ENCODE peak calls at places on chromosomes 11 and 22, in eight cellular contexts. O, P, X, J, V, A, F and B are unnamed samples.

GRCh38 chr22:37103151-37103550 is 6.4 kb downstream of the TMPRSS6 start:
- DNase-seq in O (no peak), P (no peak), X (no peak), J (no peak), V (no peak), A (no peak), F (no peak), B (no peak)

GRCh38 chr11:108009497-108010360 is 1.0 kb downstream of the CUL5 start:
- DNase-seq in O (peak), P (no peak), X (peak), J (no peak), V (no peak), A (no peak), F (no peak), B (no peak)

GRCh38 chr11:68574308-68574707 is 110.0 kb upstream of the GAL start:
- DNase-seq in O (no peak), P (no peak), X (peak), J (no peak), V (no peak), A (no peak), F (no peak), B (no peak)

GRCh38 chr22:35582861-35583670 is 34.1 kb downstream of the MB start:
- DNase-seq in O (peak), P (no peak), X (peak), J (peak), V (no peak), A (peak), F (peak), B (peak)

GRCh38 chr22:16914006-16914405 is 88.8 kb upstream of the XKR3 start:
- DNase-seq in O (no peak), P (no peak), X (no peak), J (no peak), V (no peak), A (no peak), F (peak), B (no peak)

GRCh38 chr11:102771351-102771750 is 9.1 kb downstream of the MMP10 start:
- DNase-seq in O (no peak), P (no peak), X (no peak), J (no peak), V (no peak), A (no peak), F (no peak), B (no peak)

GRCh38 chr11:111829185-111829968 is 42.0 kb downstream of the ALG9 start:
- DNase-seq in O (no peak), P (no peak), X (no peak), J (no peak), V (no peak), A (no peak), F (peak), B (no peak)

GRCh38 chr22:26565181-26565580 is 24.8 kb downstream of the TPST2 start:
- DNase-seq in O (no peak), P (no peak), X (no peak), J (no peak), V (no peak), A (no peak), F (no peak), B (no peak)

GRCh38 chr11:33453225-33453624 is 196.0 kb downstream of the HIPK3 start:
- DNase-seq in O (no peak), P (no peak), X (no peak), J (no peak), V (no peak), A (no peak), F (no peak), B (no peak)

GRCh38 chr11:65695459-65696241 is 16.4 kb upstream of the KAT5 start:
- DNase-seq in O (peak), P (peak), X (no peak), J (no peak), V (no peak), A (no peak), F (no peak), B (peak)

GRCh38 chr11:33863418-33864172 is 28.3 kb downstream of the LMO2 start:
- DNase-seq in O (no peak), P (no peak), X (no peak), J (no peak), V (no peak), A (no peak), F (no peak), B (no peak)

GRCh38 chr11:118910309-118911112 is 15.2 kb downstream of the BCL9L start:
- DNase-seq in O (peak), P (peak), X (peak), J (peak), V (no peak), A (no peak), F (no peak), B (peak)

GRCh38 chr22:47281126-47282106 is 519.0 kb downstream of the TBC1D22A start:
- DNase-seq in O (no peak), P (no peak), X (no peak), J (no peak), V (no peak), A (no peak), F (no peak), B (no peak)

GRCh38 chr11:131041331-131042040 is 125.2 kb upstream of the SNX19 start:
- DNase-seq in O (no peak), P (no peak), X (no peak), J (no peak), V (no peak), A (no peak), F (no peak), B (no peak)

GRCh38 chr11:26276798-26277424 is 55.0 kb upstream of the ANO3 start:
- DNase-seq in O (peak), P (peak), X (peak), J (peak), V (peak), A (peak), F (peak), B (peak)

GRCh38 chr11:124751741-124752470 is at the start of gene VSIG2:
- DNase-seq in O (peak), P (no peak), X (no peak), J (no peak), V (no peak), A (no peak), F (no peak), B (peak)

GRCh38 chr11:134480129-134480652 is 68.1 kb upstream of the B3GAT1 start:
- DNase-seq in O (no peak), P (no peak), X (no peak), J (no peak), V (no peak), A (no peak), F (no peak), B (no peak)

GRCh38 chr11:60985991-60986915 is 14.8 kb downstream of the CD6 start:
- DNase-seq in O (peak), P (no peak), X (peak), J (peak), V (no peak), A (no peak), F (peak), B (peak)

GRCh38 chr11:73866095-73866579 is 10.5 kb downstream of the COA4 start:
- DNase-seq in O (no peak), P (no peak), X (peak), J (no peak), V (peak), A (no peak), F (no peak), B (no peak)

GRCh38 chr11:2271327-2272240 is 1.2 kb upstream of the ASCL2 start:
- DNase-seq in O (peak), P (peak), X (no peak), J (peak), V (no peak), A (no peak), F (no peak), B (no peak)

GRCh38 chr11:117931971-117932370 is 2.8 kb upstream of the TMPRSS13 start:
- DNase-seq in O (no peak), P (no peak), X (peak), J (no peak), V (no peak), A (no peak), F (peak), B (peak)

GRCh38 chr22:44224166-44224565 is 43.4 kb downstream of the PARVG start:
- DNase-seq in O (no peak), P (no peak), X (no peak), J (peak), V (no peak), A (no peak), F (no peak), B (no peak)

GRCh38 chr11:17414317-17414737 is 25.9 kb upstream of the KCNJ11 start:
- DNase-seq in O (peak), P (no peak), X (no peak), J (no peak), V (no peak), A (no peak), F (no peak), B (peak)

GRCh38 chr22:29641781-29642355 is 38.4 kb downstream of the NF2 start:
- DNase-seq in O (no peak), P (no peak), X (no peak), J (no peak), V (no peak), A (peak), F (peak), B (no peak)

GRCh38 chr11:2498750-2499149 is 53.9 kb downstream of the KCNQ1 start:
- DNase-seq in O (peak), P (no peak), X (no peak), J (no peak), V (no peak), A (no peak), F (no peak), B (no peak)

GRCh38 chr11:96143016-96143670 is 199.9 kb downstream of the MAML2 start:
- DNase-seq in O (no peak), P (no peak), X (peak), J (no peak), V (no peak), A (peak), F (no peak), B (no peak)

GRCh38 chr22:36727927-36728488 is 24.5 kb upstream of the CACNG2 start:
- DNase-seq in O (no peak), P (no peak), X (no peak), J (no peak), V (no peak), A (no peak), F (no peak), B (no peak)

GRCh38 chr11:105790841-105791240 is 181.0 kb downstream of the GRIA4 start:
- DNase-seq in O (no peak), P (no peak), X (no peak), J (no peak), V (no peak), A (peak), F (no peak), B (no peak)
- H3K4me3 ChIP-seq in O (no peak), P (no peak), X (no peak), J (no peak), V (no peak), A (no peak), F (no peak), B (no peak)

DNA sequence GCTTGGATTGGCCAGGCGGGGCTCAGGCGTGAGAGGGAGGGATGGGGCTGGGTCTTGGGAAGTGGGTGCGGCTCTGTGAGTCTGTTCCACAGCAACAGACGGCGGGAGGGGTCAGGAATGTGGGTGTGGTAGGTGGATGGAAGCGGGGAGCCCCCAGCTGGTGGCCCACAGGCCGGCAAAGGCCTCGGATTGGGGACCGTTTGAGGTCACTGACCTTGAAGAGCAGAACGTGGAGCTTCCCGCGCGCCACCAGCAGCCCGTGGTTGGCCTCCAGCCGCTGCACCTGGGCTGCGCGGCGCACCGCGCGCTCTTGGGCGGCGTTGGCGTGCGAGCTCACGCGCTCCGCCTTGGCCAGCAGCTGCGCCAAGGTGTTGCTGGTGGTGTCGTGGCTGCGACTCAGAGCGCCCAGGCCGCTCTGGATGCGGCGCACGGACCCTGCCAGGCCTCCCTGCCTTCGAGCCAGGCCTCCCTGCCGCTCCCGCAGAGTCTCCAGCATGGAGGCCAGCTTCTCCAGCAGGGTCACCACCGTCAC is 356 bp downstream of the CAVIN3 start:
- DNase-seq in O (peak), P (peak), X (peak), J (peak), V (peak), A (peak), F (peak), B (peak)
- H3K4me3 ChIP-seq in O (peak), P (peak), X (peak), J (peak), V (peak), A (peak), F (no peak), B (peak)

GRCh38 chr11:20367313-20367948 is 3.9 kb downstream of the HTATIP2 start:
- DNase-seq in O (peak), P (no peak), X (peak), J (no peak), V (peak), A (peak), F (no peak), B (peak)

GRCh38 chr11:20369816-20370215 is 6.3 kb downstream of the HTATIP2 start:
- DNase-seq in O (no peak), P (no peak), X (no peak), J (no peak), V (no peak), A (no peak), F (no peak), B (no peak)

GRCh38 chr11:20364412-20364792 is 888 bp downstream of the HTATIP2 start:
- DNase-seq in O (no peak), P (no peak), X (no peak), J (no peak), V (no peak), A (no peak), F (no peak), B (peak)

GRCh38 chr11:20372081-20372480 is 8.6 kb downstream of the HTATIP2 start:
- DNase-seq in O (no peak), P (no peak), X (no peak), J (no peak), V (no peak), A (no peak), F (no peak), B (no peak)

GRCh38 chr11:20368441-20368840 is 4.9 kb downstream of the HTATIP2 start:
- DNase-seq in O (no peak), P (no peak), X (no peak), J (no peak), V (no peak), A (no peak), F (no peak), B (no peak)
- H3K4me3 ChIP-seq in O (no peak), P (no peak), X (no peak), J (no peak), V (no peak), A (no peak), F (no peak), B (no peak)

GRCh38 chr22:32476286-32476685 is 1.7 kb downstream of the FBXO7 start:
- DNase-seq in O (no peak), P (no peak), X (no peak), J (no peak), V (no peak), A (no peak), F (peak), B (no peak)

GRCh38 chr22:32477608-32478007 is 3.0 kb downstream of the FBXO7 start:
- DNase-seq in O (no peak), P (no peak), X (no peak), J (no peak), V (no peak), A (no peak), F (no peak), B (no peak)

GRCh38 chr22:32475428-32476010 is 908 bp downstream of the FBXO7 start:
- DNase-seq in O (peak), P (peak), X (peak), J (peak), V (no peak), A (peak), F (peak), B (peak)

GRCh38 chr22:32474635-32475427 is at the start of gene FBXO7:
- DNase-seq in O (peak), P (peak), X (peak), J (peak), V (peak), A (peak), F (peak), B (peak)

GRCh38 chr22:32476804-32477203 is 2.2 kb downstream of the FBXO7 start:
- DNase-seq in O (no peak), P (no peak), X (no peak), J (no peak), V (no peak), A (no peak), F (no peak), B (no peak)
- H3K4me3 ChIP-seq in O (no peak), P (no peak), X (peak), J (no peak), V (peak), A (peak), F (peak), B (peak)

DNA sequence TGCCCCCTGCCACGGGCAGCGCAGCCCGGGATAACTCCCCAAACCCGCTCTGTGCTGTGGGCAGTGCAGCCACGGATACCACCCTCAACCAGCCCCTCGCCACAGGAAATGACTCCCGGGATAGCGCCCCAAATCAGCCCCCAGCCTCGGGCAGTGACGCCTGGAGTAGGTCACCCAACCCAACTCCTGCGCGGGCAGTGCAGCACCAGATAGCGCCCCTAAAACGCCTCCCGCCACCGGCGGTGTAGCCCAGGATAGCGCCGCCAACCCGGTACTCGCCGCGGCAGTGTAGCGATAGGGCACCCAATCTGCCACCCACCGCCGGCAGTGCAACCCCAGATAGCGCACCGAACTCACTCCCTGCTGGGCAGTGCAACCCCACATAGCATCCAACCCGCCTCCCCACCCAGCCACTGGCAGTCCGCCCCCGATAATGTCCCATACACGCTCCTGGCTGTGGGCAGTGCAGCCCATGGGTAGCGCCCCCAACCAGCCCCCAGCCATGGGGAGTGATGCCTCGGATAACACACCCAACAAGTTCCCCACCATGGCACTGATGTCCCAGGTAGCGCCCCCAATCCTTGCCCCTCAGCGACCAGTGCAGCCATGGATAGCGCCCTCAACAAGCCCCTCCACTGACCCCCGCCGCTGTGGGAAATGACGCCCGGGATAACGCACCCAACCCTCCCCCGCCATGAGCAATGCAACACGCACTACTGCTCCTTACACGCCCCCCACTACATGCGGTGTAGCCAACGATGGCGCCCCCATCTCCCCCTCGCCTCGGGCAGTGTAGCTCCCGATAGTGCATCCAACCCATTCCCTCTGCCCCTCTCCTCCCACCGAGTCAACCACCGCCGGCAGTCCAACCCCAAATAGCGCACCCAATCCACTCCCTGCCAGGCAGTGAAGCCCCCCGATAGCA is 1.4 kb downstream of the RFPL2 start:
- DNase-seq in O (no peak), P (no peak), X (no peak), J (peak), V (no peak), A (peak), F (no peak), B (no peak)
- H3K4me3 ChIP-seq in O (no peak), P (peak), X (no peak), J (no peak), V (no peak), A (peak), F (no peak), B (no peak)

GRCh38 chr11:115930276-115930675 is 426.1 kb upstream of the CADM1 start:
- DNase-seq in O (no peak), P (no peak), X (no peak), J (no peak), V (no peak), A (peak), F (peak), B (no peak)
- H3K4me3 ChIP-seq in O (no peak), P (no peak), X (no peak), J (no peak), V (no peak), A (no peak), F (peak), B (no peak)

GRCh38 chr22:22917377-22917776 is 29.8 kb downstream of the IGLL5 start:
- DNase-seq in O (no peak), P (no peak), X (no peak), J (no peak), V (no peak), A (no peak), F (no peak), B (no peak)

GRCh38 chr22:22920910-22921550 is 33.4 kb downstream of the IGLL5 start:
- DNase-seq in O (no peak), P (no peak), X (no peak), J (no peak), V (no peak), A (no peak), F (no peak), B (no peak)

GRCh38 chr22:22920104-22920654 is 32.6 kb downstream of the IGLL5 start:
- DNase-seq in O (no peak), P (no peak), X (no peak), J (no peak), V (no peak), A (no peak), F (no peak), B (no peak)

GRCh38 chr22:22918297-22918965 is 30.8 kb downstream of the IGLL5 start:
- DNase-seq in O (no peak), P (no peak), X (no peak), J (no peak), V (no peak), A (no peak), F (no peak), B (no peak)

DNA sequence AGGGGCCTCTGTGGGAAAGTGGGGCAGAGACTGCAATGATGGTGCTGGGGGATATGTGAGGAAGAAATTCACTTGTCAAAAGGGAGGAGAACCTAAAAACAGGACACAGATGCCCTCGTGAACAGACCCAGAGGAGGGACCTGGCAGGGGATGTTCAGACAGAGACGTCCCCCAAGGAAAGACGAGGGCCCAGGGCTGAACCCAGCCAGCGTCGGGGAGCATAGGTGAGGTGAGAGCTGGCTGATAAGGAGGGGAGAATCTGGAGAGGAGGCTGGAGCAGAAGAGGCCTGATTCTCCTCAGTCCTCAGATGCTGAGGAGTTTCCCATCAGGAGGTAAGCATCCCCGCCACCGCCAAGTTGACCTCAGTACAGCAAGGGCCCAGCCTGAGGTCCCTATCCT is 31.4 kb downstream of the IGLL5 start:
- DNase-seq in O (no peak), P (no peak), X (no peak), J (no peak), V (no peak), A (no peak), F (no peak), B (no peak)
- H3K4me3 ChIP-seq in O (no peak), P (no peak), X (no peak), J (no peak), V (no peak), A (no peak), F (no peak), B (no peak)

GRCh38 chr11:538431-539051 is 1.2 kb downstream of the LRRC56 start:
- DNase-seq in O (no peak), P (no peak), X (no peak), J (no peak), V (no peak), A (no peak), F (no peak), B (no peak)
- H3K4me3 ChIP-seq in O (no peak), P (no peak), X (no peak), J (no peak), V (no peak), A (no peak), F (no peak), B (no peak)

GRCh38 chr11:19714093-19714386 is 1.4 kb downstream of the NAV2 start:
- DNase-seq in O (no peak), P (no peak), X (peak), J (no peak), V (no peak), A (peak), F (no peak), B (no peak)
- H3K4me3 ChIP-seq in O (peak), P (peak), X (peak), J (peak), V (peak), A (peak), F (no peak), B (peak)